ENCODE peak calls at places on chromosomes 6 and 20, in five cellular contexts. H, G, T, L and D are unnamed samples.

GRCh38 chr6:91560409-91560808 is 973.5 kb upstream of the MAP3K7 start:
- DNase-seq in G (no peak), T (no peak), L (no peak), H (no peak), D (no peak)

GRCh38 chr20:11235058-11235457 is 561.3 kb upstream of the JAG1 start:
- DNase-seq in T (no peak), L (no peak), G (no peak), H (no peak), D (peak)

GRCh38 chr6:136607932-136608772 is 57.9 kb upstream of the MAP7 start:
- DNase-seq in G (peak), L (peak), H (peak), T (peak), D (no peak)

GRCh38 chr20:32483351-32484220 is 101.5 kb downstream of the NOL4L start:
- DNase-seq in L (peak), G (peak), H (no peak), T (peak), D (peak)

GRCh38 chr20:58583141-58583540 is 67.9 kb upstream of the APCDD1L start:
- DNase-seq in L (no peak), G (no peak), T (no peak), H (peak), D (no peak)

GRCh38 chr6:125773387-125774341 is 17.1 kb upstream of the NCOA7 start:
- DNase-seq in H (no peak), L (no peak), T (no peak), G (no peak), D (no peak)

GRCh38 chr6:43267619-43268347 is 24.5 kb downstream of the TTBK1 start:
- DNase-seq in H (no peak), G (no peak), T (no peak), L (no peak), D (no peak)

GRCh38 chr6:31586596-31586995 is 519 bp downstream of the LST1 start:
- DNase-seq in T (peak), L (no peak), G (no peak), H (no peak), D (no peak)

GRCh38 chr6:149919834-149920225 is 3.1 kb downstream of the RAET1G start:
- DNase-seq in L (no peak), G (no peak), H (no peak), T (no peak), D (no peak)

GRCh38 chr20:48288930-48289507 is 503.7 kb upstream of the SULF2 start:
- DNase-seq in H (no peak), T (no peak), L (no peak), G (no peak), D (no peak)

GRCh38 chr6:71727632-71728294 is 158.6 kb upstream of the RIMS1 start:
- DNase-seq in L (no peak), H (no peak), T (no peak), G (no peak), D (no peak)

GRCh38 chr6:37617073-37617472 is 80.6 kb downstream of the MDGA1 start:
- DNase-seq in G (no peak), H (no peak), T (no peak), L (no peak), D (no peak)

GRCh38 chr6:15283986-15284361 is 38.1 kb downstream of the JARID2 start:
- DNase-seq in T (no peak), H (no peak), G (no peak), L (no peak), D (no peak)

GRCh38 chr6:84522135-84522535 is 242.3 kb downstream of the TBX18 start:
- DNase-seq in G (peak), H (no peak), T (no peak), L (peak), D (peak)

GRCh38 chr6:56524891-56525703 is 117.6 kb downstream of the DST start:
- DNase-seq in G (no peak), L (no peak), H (peak), T (no peak), D (peak)

GRCh38 chr20:51400051-51400926 is 142.2 kb downstream of the NFATC2 start:
- DNase-seq in T (no peak), G (no peak), L (no peak), H (no peak), D (no peak)

GRCh38 chr6:56902551-56903464 is 52.1 kb upstream of the BEND6 start:
- DNase-seq in T (peak), L (no peak), G (peak), H (peak), D (no peak)

GRCh38 chr6:158646023-158646888 is 1.7 kb upstream of the DYNLT1 start:
- DNase-seq in T (no peak), L (no peak), H (no peak), G (no peak), D (no peak)

GRCh38 chr20:32482251-32483220 is 102.6 kb downstream of the NOL4L start:
- DNase-seq in H (no peak), T (peak), G (no peak), L (no peak), D (no peak)

GRCh38 chr6:166616261-166617226 is 10.5 kb downstream of the RPS6KA2 start:
- DNase-seq in L (no peak), H (no peak), G (no peak), T (no peak), D (no peak)

GRCh38 chr20:51460569-51461265 is 81.8 kb downstream of the NFATC2 start:
- DNase-seq in G (no peak), T (no peak), L (no peak), H (no peak), D (no peak)

GRCh38 chr6:145006914-145007313 is 721.8 kb downstream of the UTRN start:
- DNase-seq in T (no peak), H (no peak), L (no peak), G (no peak), D (no peak)

GRCh38 chr20:24720957-24721356 is 228.1 kb upstream of the CST7 start:
- DNase-seq in L (no peak), G (no peak), T (no peak), H (no peak), D (no peak)

GRCh38 chr20:55580475-55580874 is 424.8 kb downstream of the CBLN4 start:
- DNase-seq in H (no peak), T (no peak), L (no peak), G (no peak), D (no peak)

GRCh38 chr6:12483712-12484111 is 193.6 kb downstream of the EDN1 start:
- DNase-seq in L (no peak), T (no peak), G (peak), H (no peak), D (peak)

GRCh38 chr6:17281497-17282481 is 628 bp downstream of the RBM24 start:
- DNase-seq in H (peak), T (no peak), L (no peak), G (no peak), D (peak)

GRCh38 chr20:21435576-21435975 is 38.2 kb upstream of the NKX2-4 start:
- DNase-seq in G (no peak), L (no peak), T (no peak), H (no peak), D (no peak)

GRCh38 chr6:1831030-1831429 is 221.3 kb downstream of the FOXC1 start:
- DNase-seq in L (no peak), T (no peak), G (no peak), H (no peak), D (no peak)
- TF ChIP-seq POLR2A in L (no peak), T (no peak), G (no peak), H (no peak), D (no peak)

DNA sequence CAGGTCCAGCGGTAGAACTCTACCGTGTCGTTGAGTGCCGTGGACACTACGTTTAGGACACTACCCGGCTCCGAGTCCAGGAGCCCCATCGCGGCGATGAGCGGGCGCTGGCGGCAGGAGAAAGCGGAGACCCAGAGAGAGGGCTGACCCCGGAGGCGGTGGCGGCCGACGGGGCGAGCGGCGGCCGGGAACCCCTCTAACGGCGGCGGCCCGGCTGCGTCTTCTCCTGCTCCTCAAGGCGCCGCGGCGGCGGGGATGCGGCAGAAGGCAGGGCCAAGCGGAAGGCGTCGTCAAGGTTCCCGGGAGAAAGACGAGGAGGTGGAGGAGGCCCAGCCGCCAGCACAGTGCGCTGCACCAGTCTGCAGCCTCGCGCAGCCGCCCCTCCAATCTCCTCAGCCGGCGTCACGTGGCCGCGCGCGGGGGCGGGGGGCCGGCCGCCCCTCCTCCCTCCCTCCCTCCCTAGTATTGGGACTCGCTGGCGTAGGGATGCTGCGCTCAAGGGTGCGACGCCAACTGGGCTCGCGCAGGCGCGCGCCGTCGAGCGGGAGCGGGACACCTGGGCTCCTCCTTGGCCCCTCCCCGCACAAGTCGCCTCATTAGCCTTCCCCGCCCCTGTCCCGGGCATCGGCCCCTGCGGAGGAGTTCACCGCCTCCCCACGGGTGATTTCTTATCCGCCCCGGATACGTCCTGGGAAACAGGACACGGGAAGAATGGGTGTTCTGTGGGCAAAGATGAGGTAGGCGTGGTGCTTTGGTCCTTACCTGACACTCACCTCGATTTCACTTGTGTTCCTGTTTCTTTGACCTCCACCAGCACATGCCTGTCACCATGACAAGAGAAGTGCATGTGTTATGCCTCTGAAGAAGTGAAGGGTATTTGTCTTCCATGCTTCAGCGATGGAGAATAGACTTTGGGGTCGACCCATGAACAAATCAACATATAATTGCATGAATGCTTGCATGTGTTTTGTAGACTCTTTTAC is at the start of gene ELOVL4:
- DNase-seq in T (peak), G (peak), L (peak), H (peak), D (no peak)
- TF ChIP-seq POLR2A in T (peak), G (peak), L (peak), H (peak), D (no peak)

GRCh38 chr6:170224694-170225660 is 65.9 kb downstream of the DLL1 start:
- DNase-seq in H (peak), L (no peak), T (peak), G (no peak), D (peak)
- TF ChIP-seq POLR2A in H (no peak), L (no peak), T (no peak), G (no peak), D (no peak)

GRCh38 chr6:35589201-35589739 is 76.6 kb upstream of the TULP1 start:
- DNase-seq in L (no peak), H (no peak), G (no peak), T (no peak), D (no peak)

GRCh38 chr6:35592178-35592577 is 79.5 kb upstream of the TULP1 start:
- DNase-seq in G (no peak), L (no peak), H (no peak), T (no peak), D (no peak)

GRCh38 chr6:35587167-35587566 is 74.5 kb upstream of the TULP1 start:
- DNase-seq in H (no peak), T (no peak), G (no peak), L (no peak), D (no peak)

GRCh38 chr6:35589904-35590303 is 77.2 kb upstream of the TULP1 start:
- DNase-seq in H (no peak), L (no peak), T (no peak), G (no peak), D (no peak)

GRCh38 chr6:35590622-35591066 is 77.9 kb upstream of the TULP1 start:
- DNase-seq in L (peak), H (peak), T (no peak), G (no peak), D (no peak)
- TF ChIP-seq POLR2A in L (peak), H (no peak), T (peak), G (no peak), D (no peak)

GRCh38 chr6:52361945-52362442 is at the start of gene PAQR8:
- DNase-seq in T (peak), G (peak), L (peak), H (peak), D (peak)
- TF ChIP-seq POLR2A in T (peak), G (peak), L (peak), H (peak), D (peak)

DNA sequence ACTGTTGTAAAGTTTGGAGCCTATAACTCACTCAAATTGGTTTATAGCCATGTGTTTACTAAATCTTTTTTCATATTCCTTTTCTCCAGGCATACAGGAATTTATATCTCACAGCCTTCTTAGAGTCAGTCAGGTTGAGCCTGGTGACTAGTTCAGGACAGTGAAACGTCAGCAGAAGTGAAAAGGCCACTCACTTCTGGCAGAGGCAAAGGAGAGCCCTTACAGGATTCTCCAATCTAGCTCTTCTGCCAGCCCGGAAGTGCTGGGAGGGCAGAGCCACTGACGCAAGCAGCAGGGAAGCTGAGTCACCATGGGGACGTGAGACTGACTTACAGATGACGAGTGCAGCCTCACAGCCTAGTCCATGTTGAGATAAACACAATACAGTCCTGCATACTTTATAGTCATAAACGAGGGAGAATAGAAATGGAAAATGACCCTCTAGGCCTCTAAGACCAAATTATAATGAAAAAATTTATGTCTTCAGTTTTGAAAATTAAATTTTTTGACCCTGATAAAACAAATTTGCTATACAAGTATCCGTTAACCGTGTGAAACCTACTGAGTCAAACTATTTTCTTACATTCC is 1.3 kb downstream of the PXT1 start:
- DNase-seq in T (peak), L (peak), G (peak), H (peak), D (peak)
- TF ChIP-seq POLR2A in T (peak), L (peak), G (no peak), H (peak), D (peak)